ENCODE peak calls at places on chromosomes 7 and 10, in four cellular contexts. One of them, this sample, is unnamed.

GRCh38 chr10:97356318-97356914 is 21.9 kb upstream of the FRAT2 start:
- DNase-seq in bronchial epithelial cell: no peak
- DNase-seq in AG04450: no peak
- DNase-seq in fibroblast of the aortic adventitia: no peak
- DNase-seq in this sample: peak

GRCh38 chr10:77478248-77478963 is 159.2 kb downstream of the KCNMA1 start:
- DNase-seq in bronchial epithelial cell: peak
- DNase-seq in AG04450: peak
- DNase-seq in fibroblast of the aortic adventitia: peak
- DNase-seq in this sample: no peak

GRCh38 chr7:131692131-131692960 is 135.9 kb upstream of the PODXL start:
- DNase-seq in bronchial epithelial cell: peak
- DNase-seq in AG04450: no peak
- DNase-seq in fibroblast of the aortic adventitia: peak
- DNase-seq in this sample: no peak

GRCh38 chr7:132544999-132545398 is 31.3 kb downstream of the PLXNA4 start:
- DNase-seq in bronchial epithelial cell: no peak
- DNase-seq in AG04450: no peak
- DNase-seq in fibroblast of the aortic adventitia: no peak
- DNase-seq in this sample: no peak

GRCh38 chr7:27149817-27150567 is 2.4 kb downstream of the HOXA3 start:
- DNase-seq in bronchial epithelial cell: no peak
- DNase-seq in AG04450: no peak
- DNase-seq in fibroblast of the aortic adventitia: no peak
- DNase-seq in this sample: no peak

GRCh38 chr10:34538291-34538829 is 276.7 kb downstream of the PARD3 start:
- DNase-seq in bronchial epithelial cell: peak
- DNase-seq in AG04450: no peak
- DNase-seq in fibroblast of the aortic adventitia: no peak
- DNase-seq in this sample: no peak

GRCh38 chr10:83458611-83459010 is 680.7 kb upstream of the GHITM start:
- DNase-seq in bronchial epithelial cell: no peak
- DNase-seq in AG04450: no peak
- DNase-seq in fibroblast of the aortic adventitia: no peak
- DNase-seq in this sample: no peak

GRCh38 chr10:109374215-109374614 is 549.1 kb downstream of the XPNPEP1 start:
- DNase-seq in bronchial epithelial cell: peak
- DNase-seq in AG04450: peak
- DNase-seq in fibroblast of the aortic adventitia: peak
- DNase-seq in this sample: no peak

GRCh38 chr10:14923972-14924371 is 29.9 kb downstream of the DCLRE1C start:
- DNase-seq in bronchial epithelial cell: no peak
- DNase-seq in AG04450: no peak
- DNase-seq in fibroblast of the aortic adventitia: no peak
- DNase-seq in this sample: no peak

GRCh38 chr10:74297389-74298080 is 146.5 kb downstream of the ADK start:
- DNase-seq in bronchial epithelial cell: no peak
- DNase-seq in AG04450: no peak
- DNase-seq in fibroblast of the aortic adventitia: no peak
- DNase-seq in this sample: no peak

GRCh38 chr7:96204601-96205000 is 117.3 kb downstream of the SLC25A13 start:
- DNase-seq in bronchial epithelial cell: no peak
- DNase-seq in AG04450: no peak
- DNase-seq in fibroblast of the aortic adventitia: no peak
- DNase-seq in this sample: no peak

GRCh38 chr10:75740541-75740940 is 309.1 kb downstream of the LRMDA start:
- DNase-seq in bronchial epithelial cell: no peak
- DNase-seq in AG04450: no peak
- DNase-seq in fibroblast of the aortic adventitia: no peak
- DNase-seq in this sample: no peak

GRCh38 chr10:113291413-113291812 is 261.4 kb upstream of the HABP2 start:
- DNase-seq in bronchial epithelial cell: no peak
- DNase-seq in AG04450: no peak
- DNase-seq in fibroblast of the aortic adventitia: no peak
- DNase-seq in this sample: no peak

GRCh38 chr10:18576586-18576985 is 74.8 kb downstream of the NSUN6 start:
- DNase-seq in bronchial epithelial cell: no peak
- DNase-seq in AG04450: no peak
- DNase-seq in fibroblast of the aortic adventitia: no peak
- DNase-seq in this sample: no peak

GRCh38 chr10:70763567-70763966 is 21.6 kb downstream of the TBATA start:
- DNase-seq in bronchial epithelial cell: no peak
- DNase-seq in AG04450: no peak
- DNase-seq in fibroblast of the aortic adventitia: no peak
- DNase-seq in this sample: no peak

GRCh38 chr10:95346715-95347401 is 56.1 kb upstream of the PDLIM1 start:
- DNase-seq in bronchial epithelial cell: no peak
- DNase-seq in AG04450: no peak
- DNase-seq in fibroblast of the aortic adventitia: peak
- DNase-seq in this sample: no peak

GRCh38 chr10:75651452-75651851 is 220.0 kb downstream of the LRMDA start:
- DNase-seq in bronchial epithelial cell: peak
- DNase-seq in AG04450: no peak
- DNase-seq in fibroblast of the aortic adventitia: peak
- DNase-seq in this sample: no peak

GRCh38 chr7:30224511-30225031 is 59.8 kb upstream of the ZNRF2 start:
- DNase-seq in bronchial epithelial cell: peak
- DNase-seq in AG04450: no peak
- DNase-seq in fibroblast of the aortic adventitia: peak
- DNase-seq in this sample: no peak

GRCh38 chr10:118472961-118473675 is 122.3 kb downstream of the PRLHR start:
- DNase-seq in bronchial epithelial cell: no peak
- DNase-seq in AG04450: no peak
- DNase-seq in fibroblast of the aortic adventitia: no peak
- DNase-seq in this sample: no peak

GRCh38 chr10:71442000-71442399 is 45.3 kb downstream of the CDH23 start:
- DNase-seq in bronchial epithelial cell: no peak
- DNase-seq in AG04450: no peak
- DNase-seq in fibroblast of the aortic adventitia: no peak
- DNase-seq in this sample: no peak

GRCh38 chr10:132563485-132564248 is 26.1 kb downstream of the INPP5A start:
- DNase-seq in bronchial epithelial cell: no peak
- DNase-seq in AG04450: no peak
- DNase-seq in fibroblast of the aortic adventitia: no peak
- DNase-seq in this sample: no peak

GRCh38 chr7:8365499-8366110 is 67.8 kb upstream of the NXPH1 start:
- DNase-seq in bronchial epithelial cell: peak
- DNase-seq in AG04450: no peak
- DNase-seq in fibroblast of the aortic adventitia: no peak
- DNase-seq in this sample: no peak

GRCh38 chr10:124225029-124225467 is 131.7 kb upstream of the CHST15 start:
- DNase-seq in bronchial epithelial cell: no peak
- DNase-seq in AG04450: no peak
- DNase-seq in fibroblast of the aortic adventitia: no peak
- DNase-seq in this sample: no peak

GRCh38 chr7:155470186-155470487 is 12.2 kb downstream of the EN2 start:
- DNase-seq in bronchial epithelial cell: no peak
- DNase-seq in AG04450: no peak
- DNase-seq in fibroblast of the aortic adventitia: no peak
- DNase-seq in this sample: no peak

GRCh38 chr10:21742740-21743412 is 208.8 kb downstream of the MLLT10 start:
- DNase-seq in bronchial epithelial cell: no peak
- DNase-seq in AG04450: no peak
- DNase-seq in fibroblast of the aortic adventitia: no peak
- DNase-seq in this sample: no peak

GRCh38 chr7:95718556-95719410 is 53.6 kb upstream of the DYNC1I1 start:
- DNase-seq in bronchial epithelial cell: peak
- DNase-seq in AG04450: no peak
- DNase-seq in fibroblast of the aortic adventitia: peak
- DNase-seq in this sample: no peak

GRCh38 chr7:54967384-54967783 is 51.4 kb upstream of the EGFR start:
- DNase-seq in bronchial epithelial cell: peak
- DNase-seq in AG04450: peak
- DNase-seq in fibroblast of the aortic adventitia: peak
- DNase-seq in this sample: no peak

GRCh38 chr7:93949468-93949867 is 27.9 kb downstream of the GNG11 start:
- DNase-seq in bronchial epithelial cell: peak
- DNase-seq in AG04450: peak
- DNase-seq in fibroblast of the aortic adventitia: peak
- DNase-seq in this sample: no peak

GRCh38 chr7:32658034-32658944 is 163.0 kb downstream of the AVL9 start:
- DNase-seq in bronchial epithelial cell: peak
- DNase-seq in AG04450: no peak
- DNase-seq in fibroblast of the aortic adventitia: no peak
- DNase-seq in this sample: no peak

GRCh38 chr7:47940482-47941001 is 7.7 kb downstream of the PKD1L1 start:
- DNase-seq in bronchial epithelial cell: no peak
- DNase-seq in AG04450: peak
- DNase-seq in fibroblast of the aortic adventitia: peak
- DNase-seq in this sample: no peak

GRCh38 chr7:115548756-115549155 is 481.8 kb downstream of the TFEC start:
- DNase-seq in bronchial epithelial cell: no peak
- DNase-seq in AG04450: no peak
- DNase-seq in fibroblast of the aortic adventitia: peak
- DNase-seq in this sample: no peak

GRCh38 chr10:23396695-23397094 is 42.2 kb upstream of the OTUD1 start:
- DNase-seq in bronchial epithelial cell: peak
- DNase-seq in AG04450: no peak
- DNase-seq in fibroblast of the aortic adventitia: no peak
- DNase-seq in this sample: no peak

GRCh38 chr10:30959855-30960247 is 71.8 kb downstream of the ZNF438 start:
- DNase-seq in bronchial epithelial cell: no peak
- DNase-seq in AG04450: no peak
- DNase-seq in fibroblast of the aortic adventitia: no peak
- DNase-seq in this sample: no peak

GRCh38 chr7:101954494-101954893 is 137.1 kb downstream of the CUX1 start:
- DNase-seq in bronchial epithelial cell: no peak
- DNase-seq in AG04450: no peak
- DNase-seq in fibroblast of the aortic adventitia: no peak
- DNase-seq in this sample: no peak

GRCh38 chr7:100515072-100515532 is 23.9 kb upstream of the AGFG2 start:
- DNase-seq in bronchial epithelial cell: peak
- DNase-seq in AG04450: no peak
- DNase-seq in fibroblast of the aortic adventitia: peak
- DNase-seq in this sample: no peak

GRCh38 chr7:80357530-80357929 is 154.3 kb downstream of the GNAT3 start:
- DNase-seq in bronchial epithelial cell: no peak
- DNase-seq in AG04450: no peak
- DNase-seq in fibroblast of the aortic adventitia: peak
- DNase-seq in this sample: no peak

GRCh38 chr10:3648179-3648975 is 136.6 kb downstream of the KLF6 start:
- DNase-seq in bronchial epithelial cell: no peak
- DNase-seq in AG04450: no peak
- DNase-seq in fibroblast of the aortic adventitia: no peak
- DNase-seq in this sample: no peak

DNA sequence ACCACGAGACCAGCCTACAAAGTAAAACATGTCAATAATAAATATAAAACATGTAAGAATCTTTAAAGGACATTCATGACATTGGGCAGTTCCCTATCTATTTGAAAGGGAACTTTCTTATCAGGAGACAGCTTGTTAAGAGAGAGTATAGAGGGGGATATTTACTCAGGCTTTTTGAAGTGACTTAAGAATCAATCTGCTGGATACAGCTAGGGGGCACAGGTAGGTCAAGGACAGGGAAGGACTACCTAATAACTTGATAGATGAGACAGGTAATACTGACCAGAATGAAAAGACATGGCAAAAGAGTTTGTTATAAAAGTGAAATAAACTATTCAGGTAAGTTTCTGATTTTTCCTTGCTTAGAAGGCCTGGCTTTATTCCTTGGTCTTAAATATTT is 21.8 kb upstream of the LRRD1 start:
- DNase-seq in bronchial epithelial cell: no peak
- DNase-seq in AG04450: no peak
- DNase-seq in fibroblast of the aortic adventitia: no peak
- DNase-seq in this sample: no peak
- TF ChIP-seq CTCF in bronchial epithelial cell: no peak
- TF ChIP-seq CTCF in AG04450: no peak
- TF ChIP-seq CTCF in fibroblast of the aortic adventitia: no peak
- TF ChIP-seq CTCF in this sample: no peak

GRCh38 chr10:44193567-44194220 is 191.2 kb downstream of the CXCL12 start:
- DNase-seq in bronchial epithelial cell: no peak
- DNase-seq in AG04450: no peak
- DNase-seq in fibroblast of the aortic adventitia: no peak
- DNase-seq in this sample: no peak
- TF ChIP-seq CTCF in bronchial epithelial cell: no peak
- TF ChIP-seq CTCF in AG04450: no peak
- TF ChIP-seq CTCF in fibroblast of the aortic adventitia: no peak
- TF ChIP-seq CTCF in this sample: no peak

GRCh38 chr7:51551070-51551469 is 234.5 kb upstream of the COBL start:
- DNase-seq in bronchial epithelial cell: no peak
- DNase-seq in AG04450: no peak
- DNase-seq in fibroblast of the aortic adventitia: no peak
- DNase-seq in this sample: no peak
- TF ChIP-seq CTCF in bronchial epithelial cell: no peak
- TF ChIP-seq CTCF in AG04450: no peak
- TF ChIP-seq CTCF in fibroblast of the aortic adventitia: no peak
- TF ChIP-seq CTCF in this sample: no peak

GRCh38 chr7:151505433-151505832 is 14.3 kb downstream of the RHEB start:
- DNase-seq in bronchial epithelial cell: peak
- DNase-seq in AG04450: no peak
- DNase-seq in fibroblast of the aortic adventitia: no peak
- DNase-seq in this sample: no peak

GRCh38 chr7:151505836-151506468 is 13.7 kb downstream of the RHEB start:
- DNase-seq in bronchial epithelial cell: peak
- DNase-seq in AG04450: no peak
- DNase-seq in fibroblast of the aortic adventitia: no peak
- DNase-seq in this sample: no peak

GRCh38 chr7:151504715-151505326 is 14.9 kb downstream of the RHEB start:
- DNase-seq in bronchial epithelial cell: no peak
- DNase-seq in AG04450: no peak
- DNase-seq in fibroblast of the aortic adventitia: no peak
- DNase-seq in this sample: no peak

GRCh38 chr7:151507806-151508205 is 11.9 kb downstream of the RHEB start:
- DNase-seq in bronchial epithelial cell: no peak
- DNase-seq in AG04450: no peak
- DNase-seq in fibroblast of the aortic adventitia: no peak
- DNase-seq in this sample: no peak

DNA sequence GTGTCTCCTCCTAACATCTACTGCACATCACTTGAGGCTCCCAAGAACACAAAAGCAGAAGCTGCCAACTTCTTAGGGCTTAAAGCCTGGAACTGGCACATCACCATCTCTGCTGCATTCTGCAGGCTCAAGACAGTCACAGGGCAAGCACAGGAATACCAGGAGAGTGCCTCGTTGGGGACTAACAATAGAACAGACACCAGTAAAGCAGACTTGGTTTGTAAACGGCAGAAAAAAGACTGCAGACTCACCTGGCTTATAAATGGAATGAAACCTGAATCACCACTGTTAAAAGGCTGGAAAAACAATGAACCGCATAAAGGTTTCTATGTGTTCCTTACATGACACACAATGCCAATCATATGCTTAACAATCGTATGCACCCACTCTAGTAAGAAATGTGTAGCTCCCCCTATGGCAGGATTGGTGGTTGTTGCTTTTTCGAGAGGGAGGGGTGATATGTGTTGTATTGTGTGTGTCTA is 12.8 kb downstream of the RHEB start:
- DNase-seq in bronchial epithelial cell: peak
- DNase-seq in AG04450: no peak
- DNase-seq in fibroblast of the aortic adventitia: no peak
- DNase-seq in this sample: no peak
- TF ChIP-seq CTCF in bronchial epithelial cell: peak
- TF ChIP-seq CTCF in AG04450: no peak
- TF ChIP-seq CTCF in fibroblast of the aortic adventitia: no peak
- TF ChIP-seq CTCF in this sample: no peak

GRCh38 chr7:108569381-108570145 is at the start of the genes DNAJB9 and THAP5:
- DNase-seq in bronchial epithelial cell: peak
- DNase-seq in AG04450: peak
- DNase-seq in fibroblast of the aortic adventitia: peak
- DNase-seq in this sample: peak
- TF ChIP-seq CTCF in bronchial epithelial cell: peak
- TF ChIP-seq CTCF in AG04450: peak
- TF ChIP-seq CTCF in fibroblast of the aortic adventitia: no peak
- TF ChIP-seq CTCF in this sample: no peak